ENCODE peak calls at places on chromosome 19, in four cellular contexts. P is PC-3, K is fibroblast of lung, A is heart right ventricle. X is an unnamed sample.
A peak's percentile ranks its signal among the peaks of the same experiment; 100 is the strongest.

GRCh38 chr19:41395355-41395754 is 1.8 kb downstream of the EXOSC5 start:
- DNase-seq in A (no peak), P (no peak), K (no peak), X (no peak)

GRCh38 chr19:16449330-16449961 is 22.3 kb downstream of the EPS15L1 start:
- DNase-seq in K (peak; percentile 13), P (peak; percentile 6), A (no peak), X (no peak)

GRCh38 chr19:39111593-39112199 is 13.9 kb upstream of the PAK4 start:
- DNase-seq in K (no peak), A (no peak), P (peak; percentile 59), X (no peak)

GRCh38 chr19:18487576-18488402 is 34.1 kb downstream of the ELL start:
- DNase-seq in K (no peak), A (no peak), P (no peak), X (no peak)

GRCh38 chr19:7636691-7637373 is at the start of gene STXBP2:
- DNase-seq in K (no peak), P (peak; percentile 89), A (peak; percentile 66), X (peak; percentile 34)

GRCh38 chr19:45955905-45956608 is 17.6 kb downstream of the NOVA2 start:
- DNase-seq in P (peak; percentile 85), K (no peak), A (peak; percentile 64), X (peak; percentile 21)

GRCh38 chr19:23991170-23991569 is 76.5 kb downstream of the ZNF726 start:
- DNase-seq in A (no peak), P (peak; percentile 98), K (no peak), X (no peak)

GRCh38 chr19:28350673-28351072 is 862.3 kb downstream of the UQCRFS1 start:
- DNase-seq in A (no peak), P (no peak), K (no peak), X (no peak)

GRCh38 chr19:46508206-46508605 is 12.5 kb upstream of the PNMA8B start:
- DNase-seq in A (no peak), K (no peak), P (no peak), X (no peak)

GRCh38 chr19:47379398-47379938 is 30.4 kb downstream of the DHX34 start:
- DNase-seq in P (no peak), A (no peak), K (no peak), X (no peak)

GRCh38 chr19:7480222-7480974 is 8.4 kb downstream of the PEX11G start:
- DNase-seq in A (no peak), P (no peak), K (no peak), X (no peak)

GRCh38 chr19:8361921-8362793 is 1.8 kb upstream of the ANGPTL4 start:
- DNase-seq in K (peak; percentile 98), P (peak; percentile 100), A (peak; percentile 93), X (peak; percentile 90)

GRCh38 chr19:38209671-38210457 is 14.2 kb downstream of the DPF1 start:
- DNase-seq in K (peak; percentile 76), P (no peak), A (peak; percentile 81), X (peak; percentile 64)

GRCh38 chr19:12794196-12794921 is 3.1 kb downstream of the JUNB start:
- DNase-seq in P (peak; percentile 9), A (no peak), K (peak; percentile 61), X (no peak)

GRCh38 chr19:3944018-3944721 is 11.3 kb downstream of the NMRK2 start:
- DNase-seq in K (no peak), A (no peak), P (no peak), X (no peak)

GRCh38 chr19:13026478-13026999 is 31.3 kb downstream of the NFIX start:
- DNase-seq in P (peak; percentile 68), A (no peak), K (peak; percentile 79), X (no peak)

DNA sequence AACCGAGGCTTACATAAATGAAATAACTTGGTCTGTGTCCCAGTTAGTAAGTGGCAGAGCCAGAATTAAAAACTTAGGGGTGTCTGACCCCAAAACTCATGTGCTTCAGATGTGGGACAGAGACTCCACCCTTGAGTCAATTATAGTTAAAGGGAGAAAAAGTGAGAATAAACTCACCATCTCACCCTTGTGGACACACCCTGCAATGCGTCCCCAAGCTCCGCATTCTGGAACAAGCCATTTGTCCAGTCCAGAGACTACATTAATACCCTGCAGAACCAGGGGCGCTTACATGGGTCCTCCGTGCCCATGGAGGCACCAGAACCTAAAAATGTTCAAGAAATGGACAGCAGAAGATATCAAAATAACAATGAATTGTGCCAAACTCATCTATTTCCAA is 207.0 kb upstream of the ZNF507 start:
- DNase-seq in K (no peak), P (no peak), A (no peak), X (no peak)
- TF ChIP-seq CTCF in K (peak; percentile 16), P (no peak), A (peak; percentile 7), X (no peak)

GRCh38 chr19:52297601-52298358 is 811 bp downstream of the ZNF480 start:
- DNase-seq in P (no peak), A (no peak), K (peak; percentile 8), X (no peak)
- H3K27ac ChIP-seq in P (peak overlapping the region; percentile 61), A (peak overlapping the region; percentile 87), K (peak overlapping the region; percentile 98), X (peak overlapping the region; percentile 93)

DNA sequence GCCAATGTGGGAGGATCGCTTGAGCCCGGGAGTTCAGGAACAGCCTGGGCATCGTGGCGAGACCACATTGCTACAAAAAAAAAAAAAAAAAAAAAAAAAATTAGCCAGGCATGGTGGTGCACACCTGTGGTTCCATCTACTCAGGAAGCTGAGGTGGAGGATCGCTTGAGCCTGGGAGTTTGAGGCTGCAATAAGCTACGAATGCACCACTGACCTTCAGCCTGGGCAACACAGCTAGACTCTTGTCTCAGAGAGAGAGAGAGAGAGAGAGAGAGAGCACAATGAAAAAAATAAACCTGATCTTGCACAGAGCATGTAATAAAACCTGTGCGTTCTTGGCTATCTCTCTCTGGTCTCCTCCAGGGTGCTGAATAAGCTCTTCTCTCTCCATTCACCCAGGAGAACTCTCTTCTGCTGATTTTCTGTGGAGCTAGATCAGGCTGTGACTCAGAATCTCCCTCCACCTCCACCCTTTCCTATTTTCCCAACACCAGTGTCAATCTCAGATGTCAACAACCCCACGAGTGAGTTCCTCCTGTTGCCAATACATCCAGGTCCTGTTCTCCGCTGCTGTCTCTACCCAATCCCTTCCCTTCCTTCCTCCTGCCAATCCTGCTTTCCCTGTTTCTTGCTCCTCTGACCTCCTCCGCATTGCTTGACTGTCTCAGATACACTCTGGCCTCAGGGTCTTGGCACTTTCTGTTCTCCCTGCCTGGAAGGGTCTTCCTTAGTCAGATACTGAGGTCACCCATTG is 3.4 kb upstream of the ACP5 start:
- DNase-seq in K (no peak), P (peak; percentile 9), A (no peak), X (no peak)
- H3K4me3 ChIP-seq in K (no peak overlapping the region), P (no peak overlapping the region), A (no peak overlapping the region), X (no peak overlapping the region)

DNA sequence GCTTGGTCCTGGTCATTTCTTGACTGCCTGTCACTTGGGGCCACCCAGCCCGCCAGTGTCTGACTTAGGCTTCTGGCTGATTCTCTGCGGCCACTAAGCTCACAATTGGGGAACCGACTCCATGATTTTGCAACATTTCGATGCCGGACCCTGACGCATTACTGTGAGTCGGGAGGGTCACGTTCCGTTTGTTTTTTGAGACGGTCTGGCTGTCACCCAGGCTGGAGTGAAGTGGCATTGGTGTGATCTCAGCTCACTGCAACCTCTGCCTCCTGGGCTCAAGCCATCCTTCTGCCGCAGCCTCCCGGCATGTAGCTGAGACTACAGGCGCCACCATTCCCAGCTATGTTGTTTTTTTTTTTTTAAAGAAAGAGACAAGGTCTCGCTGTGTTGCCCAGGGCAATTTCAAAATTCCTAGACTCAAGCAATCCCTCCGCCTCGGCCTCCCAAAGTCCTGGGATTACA is 3.2 kb upstream of the ADAT3 start:
- DNase-seq in K (peak; percentile 9), P (no peak), A (no peak), X (no peak)
- TF ChIP-seq CTCF in K (no peak), P (no peak), A (no peak), X (no peak)

DNA sequence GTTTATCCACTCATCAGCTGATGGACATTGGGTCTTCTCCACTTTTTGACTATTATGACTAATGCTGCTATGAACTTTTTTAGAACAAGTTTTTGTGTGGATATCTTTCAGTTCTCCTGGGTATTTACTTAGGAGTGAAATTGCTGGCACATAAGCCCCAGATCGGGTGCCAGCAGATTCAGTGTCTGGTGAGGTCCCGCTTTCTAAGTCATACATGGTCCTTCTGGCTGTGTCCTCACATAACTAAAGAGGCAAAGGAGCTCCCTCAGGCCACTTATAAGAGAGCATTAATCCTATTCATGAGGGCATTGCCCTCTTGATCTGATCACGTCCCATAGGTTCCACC is 600 bp upstream of the ZNF226 start:
- DNase-seq in P (no peak), A (no peak), K (no peak), X (no peak)
- H3K27ac ChIP-seq in P (peak overlapping the region; percentile 13), A (peak overlapping the region; percentile 49), K (no peak overlapping the region), X (peak overlapping the region; percentile 24)

DNA sequence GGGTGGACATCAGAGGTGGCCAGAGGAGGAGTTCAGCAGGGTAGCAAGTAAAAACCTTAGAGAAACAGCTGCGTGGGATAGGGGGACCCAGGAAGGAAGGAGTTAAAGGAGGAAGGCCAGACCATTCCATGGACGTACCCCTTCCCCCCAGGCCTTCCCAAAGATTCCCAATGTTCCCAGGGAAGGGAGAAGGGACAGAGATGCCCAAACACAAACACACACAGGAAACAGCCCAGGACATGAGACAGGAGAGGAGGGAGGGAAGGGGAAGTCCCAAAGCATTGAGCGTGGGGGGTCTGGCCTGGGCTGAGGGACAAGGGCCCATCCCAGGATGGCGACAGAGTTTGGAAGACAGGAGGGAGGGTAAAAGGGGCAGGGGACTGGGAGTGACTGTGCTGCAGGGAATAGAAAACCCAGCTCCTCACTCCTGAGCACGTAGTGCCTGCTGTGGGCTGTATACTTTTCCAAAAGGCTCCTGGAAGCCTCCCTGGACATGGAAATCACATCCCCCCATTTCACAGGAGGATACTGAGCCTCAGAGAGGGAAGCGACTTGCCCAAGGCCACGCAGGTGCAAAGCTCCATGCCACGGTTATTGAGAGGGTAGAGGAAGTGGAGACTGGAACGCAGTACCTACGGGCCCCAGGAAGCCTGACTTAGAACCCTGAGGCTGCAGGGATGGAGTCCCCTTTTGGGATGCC is 1.1 kb downstream of the SYDE1 start:
- DNase-seq in P (no peak), A (no peak), K (no peak), X (no peak)
- H3K4me3 ChIP-seq in P (peak overlapping the region; percentile 73), A (peak overlapping the region; percentile 93), K (peak overlapping the region; percentile 80), X (peak overlapping the region; percentile 83)

GRCh38 chr19:35741216-35741541 is 1.1 kb downstream of the IGFLR1 start:
- DNase-seq in K (no peak), A (no peak), P (no peak), X (no peak)
- TF ChIP-seq CTCF in K (no peak), A (no peak), P (no peak), X (no peak)

DNA sequence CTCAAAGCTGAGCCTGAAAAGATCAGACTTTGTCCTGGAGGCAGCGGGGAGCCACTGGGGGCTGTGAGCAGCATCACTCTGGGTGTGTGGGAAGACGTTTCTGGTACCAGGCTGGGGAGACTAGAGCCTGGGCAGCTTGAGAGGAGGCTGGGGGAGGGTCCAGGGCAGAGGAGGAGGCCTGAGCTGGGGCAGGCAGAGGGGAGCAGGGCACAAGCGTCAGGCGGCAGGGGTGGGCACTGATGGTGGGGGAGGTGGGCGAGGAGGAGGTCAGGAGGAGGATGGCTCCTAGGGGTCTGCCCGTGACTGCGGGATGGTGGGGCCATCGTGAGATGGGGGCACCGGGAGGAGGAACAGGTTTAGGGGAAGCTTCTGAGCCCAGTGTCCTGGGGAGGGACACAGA is 3.6 kb downstream of the IL4I1 start:
- DNase-seq in A (no peak), K (no peak), P (no peak), X (no peak)
- H3K27ac ChIP-seq in A (no peak overlapping the region), K (no peak overlapping the region), P (no peak overlapping the region), X (no peak overlapping the region)

X was measured in uterus.